ENCODE peak calls at places on chromosomes 12 and 14, in four cellular contexts. One of them, this sample, is unnamed.

GRCh38 chr14:52073251-52073650 is 4.4 kb upstream of the NID2 start:
- DNase-seq in ovary: no peak
- DNase-seq in foreskin fibroblast: no peak
- DNase-seq in left ventricle myocardium inferior: no peak
- DNase-seq in this sample: no peak

GRCh38 chr14:100416921-100417451 is 93.8 kb downstream of the SLC25A47 start:
- DNase-seq in ovary: no peak
- DNase-seq in foreskin fibroblast: peak
- DNase-seq in left ventricle myocardium inferior: no peak
- DNase-seq in this sample: peak

GRCh38 chr12:11705010-11705409 is 55.5 kb downstream of the ETV6 start:
- DNase-seq in ovary: no peak
- DNase-seq in foreskin fibroblast: peak
- DNase-seq in left ventricle myocardium inferior: no peak
- DNase-seq in this sample: peak

GRCh38 chr12:67764946-67765619 is 116.5 kb downstream of the DYRK2 start:
- DNase-seq in ovary: no peak
- DNase-seq in foreskin fibroblast: no peak
- DNase-seq in left ventricle myocardium inferior: no peak
- DNase-seq in this sample: no peak

GRCh38 chr12:110538869-110539622 is 36.9 kb downstream of the RAD9B start:
- DNase-seq in ovary: no peak
- DNase-seq in foreskin fibroblast: no peak
- DNase-seq in left ventricle myocardium inferior: no peak
- DNase-seq in this sample: no peak

GRCh38 chr12:110917961-110918360 is 2.4 kb downstream of the MYL2 start:
- DNase-seq in ovary: no peak
- DNase-seq in foreskin fibroblast: no peak
- DNase-seq in left ventricle myocardium inferior: no peak
- DNase-seq in this sample: no peak

GRCh38 chr12:63922446-63922845 is 77.9 kb downstream of the SRGAP1 start:
- DNase-seq in ovary: no peak
- DNase-seq in foreskin fibroblast: no peak
- DNase-seq in left ventricle myocardium inferior: no peak
- DNase-seq in this sample: peak

GRCh38 chr12:64273527-64274403 is 51.7 kb upstream of the KICS2 start:
- DNase-seq in ovary: no peak
- DNase-seq in foreskin fibroblast: no peak
- DNase-seq in left ventricle myocardium inferior: no peak
- DNase-seq in this sample: peak

GRCh38 chr12:101941306-101942000 is 64.1 kb downstream of the DRAM1 start:
- DNase-seq in ovary: no peak
- DNase-seq in foreskin fibroblast: no peak
- DNase-seq in left ventricle myocardium inferior: no peak
- DNase-seq in this sample: no peak

GRCh38 chr12:90593596-90594290 is 361.2 kb downstream of the CCER1 start:
- DNase-seq in ovary: no peak
- DNase-seq in foreskin fibroblast: no peak
- DNase-seq in left ventricle myocardium inferior: no peak
- DNase-seq in this sample: no peak

GRCh38 chr12:103742349-103742784 is 98.7 kb downstream of the NT5DC3 start:
- DNase-seq in ovary: no peak
- DNase-seq in foreskin fibroblast: peak
- DNase-seq in left ventricle myocardium inferior: no peak
- DNase-seq in this sample: peak

GRCh38 chr14:74574706-74575105 is 37.3 kb downstream of the LTBP2 start:
- DNase-seq in ovary: peak
- DNase-seq in foreskin fibroblast: peak
- DNase-seq in left ventricle myocardium inferior: no peak
- DNase-seq in this sample: no peak

GRCh38 chr12:8047842-8048241 is 15.3 kb downstream of the FOXJ2 start:
- DNase-seq in ovary: no peak
- DNase-seq in foreskin fibroblast: no peak
- DNase-seq in left ventricle myocardium inferior: no peak
- DNase-seq in this sample: no peak

GRCh38 chr14:104638927-104639450 is 34.4 kb upstream of the TMEM179 start:
- DNase-seq in ovary: no peak
- DNase-seq in foreskin fibroblast: no peak
- DNase-seq in left ventricle myocardium inferior: no peak
- DNase-seq in this sample: no peak

GRCh38 chr12:48767047-48767446 is 21.8 kb downstream of the ADCY6 start:
- DNase-seq in ovary: no peak
- DNase-seq in foreskin fibroblast: no peak
- DNase-seq in left ventricle myocardium inferior: peak
- DNase-seq in this sample: no peak

GRCh38 chr12:109568486-109568885 is 4.8 kb downstream of the MMAB start:
- DNase-seq in ovary: no peak
- DNase-seq in foreskin fibroblast: no peak
- DNase-seq in left ventricle myocardium inferior: no peak
- DNase-seq in this sample: no peak

GRCh38 chr12:90908465-90908864 is 46.5 kb downstream of the CCER1 start:
- DNase-seq in ovary: no peak
- DNase-seq in foreskin fibroblast: peak
- DNase-seq in left ventricle myocardium inferior: no peak
- DNase-seq in this sample: peak

GRCh38 chr14:79278798-79279644 is 932.3 kb downstream of the DIO2 start:
- DNase-seq in ovary: peak
- DNase-seq in foreskin fibroblast: peak
- DNase-seq in left ventricle myocardium inferior: peak
- DNase-seq in this sample: peak

GRCh38 chr12:68794653-68795253 is 13.2 kb upstream of the MDM2 start:
- DNase-seq in ovary: no peak
- DNase-seq in foreskin fibroblast: peak
- DNase-seq in left ventricle myocardium inferior: no peak
- DNase-seq in this sample: peak

GRCh38 chr12:128727999-128728398 is 95.8 kb downstream of the SLC15A4 start:
- DNase-seq in ovary: no peak
- DNase-seq in foreskin fibroblast: no peak
- DNase-seq in left ventricle myocardium inferior: no peak
- DNase-seq in this sample: no peak

GRCh38 chr12:17550011-17550410 is 540.0 kb downstream of the RERGL start:
- DNase-seq in ovary: no peak
- DNase-seq in foreskin fibroblast: no peak
- DNase-seq in left ventricle myocardium inferior: no peak
- DNase-seq in this sample: no peak

GRCh38 chr12:18492372-18493025 is 231.2 kb downstream of the PIK3C2G start:
- DNase-seq in ovary: no peak
- DNase-seq in foreskin fibroblast: peak
- DNase-seq in left ventricle myocardium inferior: no peak
- DNase-seq in this sample: peak

GRCh38 chr14:32047791-32048190 is 29.3 kb upstream of the ARHGAP5 start:
- DNase-seq in ovary: no peak
- DNase-seq in foreskin fibroblast: no peak
- DNase-seq in left ventricle myocardium inferior: no peak
- DNase-seq in this sample: no peak

GRCh38 chr14:22737052-22737451 is 29.4 kb upstream of the OXA1L start:
- DNase-seq in ovary: no peak
- DNase-seq in foreskin fibroblast: no peak
- DNase-seq in left ventricle myocardium inferior: no peak
- DNase-seq in this sample: no peak

GRCh38 chr12:96810477-96810876 is 96.6 kb upstream of the NEDD1 start:
- DNase-seq in ovary: no peak
- DNase-seq in foreskin fibroblast: no peak
- DNase-seq in left ventricle myocardium inferior: no peak
- DNase-seq in this sample: peak

GRCh38 chr14:104964546-104964945 is 13.6 kb downstream of the AHNAK2 start:
- DNase-seq in ovary: no peak
- DNase-seq in foreskin fibroblast: no peak
- DNase-seq in left ventricle myocardium inferior: no peak
- DNase-seq in this sample: no peak

GRCh38 chr12:125151284-125151683 is 86.0 kb downstream of the AACS start:
- DNase-seq in ovary: no peak
- DNase-seq in foreskin fibroblast: no peak
- DNase-seq in left ventricle myocardium inferior: no peak
- DNase-seq in this sample: no peak

GRCh38 chr14:46661728-46662127 is 10.1 kb upstream of the RPL10L start:
- DNase-seq in ovary: no peak
- DNase-seq in foreskin fibroblast: no peak
- DNase-seq in left ventricle myocardium inferior: no peak
- DNase-seq in this sample: no peak

DNA sequence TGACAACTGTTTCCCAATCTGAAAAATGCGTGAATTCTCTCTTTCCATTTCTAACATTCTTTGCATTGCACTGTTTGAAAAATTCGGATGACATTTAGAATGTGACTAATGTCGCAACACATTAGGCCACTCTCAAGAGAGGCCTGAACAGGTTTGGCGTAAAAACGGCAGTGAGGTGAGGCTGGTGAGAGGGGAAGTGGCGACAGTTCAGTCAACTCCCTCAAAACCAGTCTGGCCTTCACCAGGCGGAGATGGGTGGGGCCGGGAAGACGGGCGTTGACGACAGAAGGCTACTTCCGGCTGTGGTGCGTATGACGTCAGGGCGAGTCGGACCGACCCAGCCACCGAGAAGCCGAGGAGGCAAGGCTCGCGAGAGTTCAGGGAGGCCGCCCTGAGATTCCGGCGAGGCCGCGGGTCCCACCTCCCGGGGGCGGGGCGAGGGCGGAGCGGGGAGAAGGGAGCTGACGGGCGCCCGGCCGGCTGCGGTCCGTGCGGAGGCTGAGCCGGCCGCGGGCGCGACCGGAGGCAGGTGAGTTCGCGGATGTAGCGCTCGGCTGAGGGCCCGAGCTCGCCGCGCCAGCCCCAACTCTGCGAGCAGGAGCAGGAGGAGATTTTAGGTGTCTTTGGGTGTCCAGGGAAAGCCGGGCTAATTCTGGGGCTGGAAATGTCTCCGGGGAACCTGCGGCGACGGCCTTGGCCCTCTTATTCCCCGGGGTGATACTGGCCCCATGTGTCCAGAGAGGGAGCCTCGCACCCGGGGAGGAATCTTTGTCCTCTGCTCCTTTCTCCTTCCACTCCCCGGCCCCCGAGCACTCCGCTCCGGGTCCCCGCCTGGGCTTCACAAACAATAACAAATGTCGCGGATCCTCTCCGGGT is at the start of gene STK38L:
- DNase-seq in ovary: peak
- DNase-seq in foreskin fibroblast: peak
- DNase-seq in left ventricle myocardium inferior: peak
- DNase-seq in this sample: peak
- TF ChIP-seq CTCF in ovary: no peak
- TF ChIP-seq CTCF in foreskin fibroblast: peak
- TF ChIP-seq CTCF in left ventricle myocardium inferior: peak
- TF ChIP-seq CTCF in this sample: peak

GRCh38 chr12:2233034-2233433 is 180.2 kb downstream of the CACNA1C start:
- DNase-seq in ovary: no peak
- DNase-seq in foreskin fibroblast: peak
- DNase-seq in left ventricle myocardium inferior: no peak
- DNase-seq in this sample: peak
- TF ChIP-seq CTCF in ovary: no peak
- TF ChIP-seq CTCF in foreskin fibroblast: no peak
- TF ChIP-seq CTCF in left ventricle myocardium inferior: no peak
- TF ChIP-seq CTCF in this sample: no peak

DNA sequence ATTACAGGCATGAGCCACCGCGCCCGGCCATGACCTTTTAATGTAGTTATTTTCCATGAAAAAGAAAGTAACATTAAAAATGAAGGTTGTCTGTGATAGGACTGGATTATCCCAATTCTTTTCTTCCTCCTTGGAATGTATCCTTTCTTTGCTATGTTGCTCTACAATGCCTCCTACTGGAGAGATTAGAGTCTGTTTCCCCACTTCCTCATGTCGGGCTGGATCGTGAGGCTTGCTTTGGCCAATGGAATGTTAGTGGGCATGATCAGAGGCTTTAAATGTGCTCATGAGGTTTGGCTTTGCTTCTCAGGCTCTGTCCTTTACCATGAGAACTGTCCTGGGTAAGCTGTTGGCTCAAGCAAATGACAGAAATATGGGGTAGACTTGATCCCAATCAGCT is 34.7 kb upstream of the SOCS2 start:
- DNase-seq in ovary: no peak
- DNase-seq in foreskin fibroblast: no peak
- DNase-seq in left ventricle myocardium inferior: no peak
- DNase-seq in this sample: no peak
- TF ChIP-seq CTCF in ovary: no peak
- TF ChIP-seq CTCF in foreskin fibroblast: no peak
- TF ChIP-seq CTCF in left ventricle myocardium inferior: no peak
- TF ChIP-seq CTCF in this sample: peak

DNA sequence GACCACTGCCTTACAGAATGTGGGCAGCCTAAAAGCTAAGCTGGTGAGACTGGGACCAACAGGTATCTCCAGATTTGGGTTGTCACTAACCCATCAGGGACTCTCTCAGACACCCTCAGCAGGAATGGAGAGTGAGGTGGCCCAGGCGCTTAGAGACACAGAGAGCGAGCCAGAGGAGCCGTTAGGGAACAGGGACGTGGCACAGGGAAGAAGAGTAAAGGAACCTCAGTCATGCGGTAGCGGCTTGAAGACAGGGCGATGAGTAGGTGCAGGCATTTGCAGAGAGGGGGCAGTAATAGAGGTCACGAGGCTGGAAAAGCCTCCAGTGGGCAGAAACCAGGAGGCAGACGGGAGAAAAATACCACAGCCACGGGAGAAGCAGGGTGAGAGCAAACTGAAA is 158.0 kb upstream of the CCND2 start:
- DNase-seq in ovary: no peak
- DNase-seq in foreskin fibroblast: no peak
- DNase-seq in left ventricle myocardium inferior: no peak
- DNase-seq in this sample: no peak
- TF ChIP-seq CTCF in ovary: no peak
- TF ChIP-seq CTCF in foreskin fibroblast: no peak
- TF ChIP-seq CTCF in left ventricle myocardium inferior: no peak
- TF ChIP-seq CTCF in this sample: no peak

GRCh38 chr12:132545183-132545953 is 55.4 kb downstream of the FBRSL1 start:
- DNase-seq in ovary: no peak
- DNase-seq in foreskin fibroblast: no peak
- DNase-seq in left ventricle myocardium inferior: no peak
- DNase-seq in this sample: no peak

GRCh38 chr12:132543298-132544172 is 53.6 kb downstream of the FBRSL1 start:
- DNase-seq in ovary: no peak
- DNase-seq in foreskin fibroblast: no peak
- DNase-seq in left ventricle myocardium inferior: no peak
- DNase-seq in this sample: no peak

GRCh38 chr12:132545955-132546354 is 56.0 kb downstream of the FBRSL1 start:
- DNase-seq in ovary: no peak
- DNase-seq in foreskin fibroblast: no peak
- DNase-seq in left ventricle myocardium inferior: no peak
- DNase-seq in this sample: no peak

GRCh38 chr12:132544498-132544897 is 54.5 kb downstream of the FBRSL1 start:
- DNase-seq in ovary: no peak
- DNase-seq in foreskin fibroblast: no peak
- DNase-seq in left ventricle myocardium inferior: no peak
- DNase-seq in this sample: no peak

GRCh38 chr12:132544173-132544468 is 54.2 kb downstream of the FBRSL1 start:
- DNase-seq in ovary: no peak
- DNase-seq in foreskin fibroblast: no peak
- DNase-seq in left ventricle myocardium inferior: no peak
- DNase-seq in this sample: no peak
- TF ChIP-seq CTCF in ovary: no peak
- TF ChIP-seq CTCF in foreskin fibroblast: no peak
- TF ChIP-seq CTCF in left ventricle myocardium inferior: no peak
- TF ChIP-seq CTCF in this sample: no peak